ENCODE peak calls at places on chromosome 19, in four cellular contexts. L, O, C and N are unnamed samples.

GRCh38 chr19:31408460-31409124 is 59.4 kb upstream of the TSHZ3 start:
- ATAC-seq in O (no peak), C (peak), L (no peak), N (peak)

GRCh38 chr19:16847407-16847806 is 18.2 kb downstream of the SIN3B start:
- ATAC-seq in C (no peak), O (no peak), L (no peak), N (no peak)

GRCh38 chr19:12611361-12611699 is 610 bp downstream of the ZNF791 start:
- ATAC-seq in L (peak), O (no peak), C (peak), N (peak)

GRCh38 chr19:33905473-33905936 is 108.8 kb downstream of the KCTD15 start:
- ATAC-seq in L (peak), O (no peak), C (no peak), N (peak)

GRCh38 chr19:48715681-48716171 is 3.8 kb downstream of the MAMSTR start:
- ATAC-seq in C (no peak), O (no peak), L (no peak), N (no peak)

GRCh38 chr19:12703056-12703455 is 6.6 kb upstream of the FBXW9 start:
- ATAC-seq in C (peak), O (peak), L (peak), N (no peak)

GRCh38 chr19:7304200-7304599 is 10.0 kb upstream of the INSR start:
- ATAC-seq in O (no peak), L (no peak), C (no peak), N (no peak)

GRCh38 chr19:32206065-32206464 is 139.3 kb upstream of the ZNF507 start:
- ATAC-seq in L (no peak), C (no peak), O (no peak), N (no peak)

GRCh38 chr19:46972301-46972700 is 47.3 kb upstream of the NPAS1 start:
- ATAC-seq in L (no peak), O (no peak), C (no peak), N (peak)

GRCh38 chr19:48755787-48756674 is 707 bp downstream of the FGF21 start:
- ATAC-seq in C (no peak), L (no peak), O (no peak), N (no peak)

GRCh38 chr19:49861127-49861526 is 6.2 kb downstream of the PNKP start:
- ATAC-seq in O (no peak), L (no peak), C (no peak), N (peak)

GRCh38 chr19:29731331-29731850 is 16.3 kb upstream of the C19orf12 start:
- ATAC-seq in L (no peak), C (no peak), O (no peak), N (no peak)

GRCh38 chr19:29724102-29724641 is 9.1 kb upstream of the C19orf12 start:
- ATAC-seq in C (no peak), O (no peak), L (no peak), N (no peak)

GRCh38 chr19:29724741-29725140 is 9.7 kb upstream of the C19orf12 start:
- ATAC-seq in L (no peak), C (no peak), O (no peak), N (no peak)

GRCh38 chr19:29727906-29728305 is 12.8 kb upstream of the C19orf12 start:
- ATAC-seq in L (no peak), O (no peak), C (no peak), N (no peak)
- H3K27ac ChIP-seq in L (no peak), O (no peak), C (no peak), N (no peak)

DNA sequence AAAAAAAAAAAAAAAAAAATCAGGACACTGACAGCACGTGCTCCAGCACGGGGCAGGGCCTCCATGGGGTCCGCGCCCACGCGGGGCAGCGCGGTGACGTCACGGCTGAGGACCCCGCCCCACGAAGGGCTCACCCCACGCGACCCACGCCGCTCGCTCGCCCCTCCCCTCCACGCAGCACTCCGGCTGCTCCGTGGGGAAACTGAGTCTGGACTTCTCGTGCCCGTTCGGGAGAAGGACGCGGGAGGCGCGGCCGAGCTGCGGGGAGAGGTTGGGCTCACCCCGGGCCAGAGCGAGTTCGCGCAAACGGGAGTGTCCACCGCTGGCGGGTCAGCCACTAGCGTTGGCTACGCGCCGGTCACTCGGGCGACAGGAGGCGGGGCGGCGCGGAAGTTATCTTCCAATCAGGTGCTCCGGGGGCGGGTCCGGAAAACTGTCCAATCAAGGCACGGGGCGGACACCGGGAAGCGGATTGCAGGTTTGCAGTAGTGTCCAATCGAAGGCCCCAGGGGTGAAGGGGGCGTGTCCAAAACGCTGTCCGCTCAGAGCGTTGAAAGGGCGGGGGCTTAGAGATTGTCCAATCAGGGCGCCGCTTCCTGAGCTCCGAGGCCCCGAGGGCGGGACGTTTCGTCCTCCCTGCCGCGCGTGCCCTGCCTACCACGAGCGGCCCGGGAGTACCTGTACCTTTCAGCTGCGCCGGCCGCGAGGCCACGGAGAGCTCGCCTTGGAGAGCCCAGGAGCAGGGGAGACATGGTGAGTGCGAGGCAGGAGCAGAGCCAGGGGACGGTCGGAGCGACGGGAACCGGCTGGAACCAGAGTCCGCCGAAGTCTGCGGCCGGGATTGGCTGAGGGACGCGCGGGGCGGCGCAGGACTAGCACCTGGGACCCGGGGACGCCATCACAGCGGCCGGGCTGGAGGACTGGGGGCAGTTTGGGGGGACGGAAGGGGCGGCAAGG is at the start of gene ZNF57:
- ATAC-seq in C (peak), O (peak), L (peak), N (peak)
- TF ChIP-seq POLR2A in C (peak), O (peak), L (peak), N (peak)

GRCh38 chr19:2475018-2475701 is 767 bp upstream of the GADD45B start:
- ATAC-seq in C (peak), O (peak), L (peak), N (peak)
- H3K27ac ChIP-seq in C (peak), O (peak), L (peak), N (peak)

DNA sequence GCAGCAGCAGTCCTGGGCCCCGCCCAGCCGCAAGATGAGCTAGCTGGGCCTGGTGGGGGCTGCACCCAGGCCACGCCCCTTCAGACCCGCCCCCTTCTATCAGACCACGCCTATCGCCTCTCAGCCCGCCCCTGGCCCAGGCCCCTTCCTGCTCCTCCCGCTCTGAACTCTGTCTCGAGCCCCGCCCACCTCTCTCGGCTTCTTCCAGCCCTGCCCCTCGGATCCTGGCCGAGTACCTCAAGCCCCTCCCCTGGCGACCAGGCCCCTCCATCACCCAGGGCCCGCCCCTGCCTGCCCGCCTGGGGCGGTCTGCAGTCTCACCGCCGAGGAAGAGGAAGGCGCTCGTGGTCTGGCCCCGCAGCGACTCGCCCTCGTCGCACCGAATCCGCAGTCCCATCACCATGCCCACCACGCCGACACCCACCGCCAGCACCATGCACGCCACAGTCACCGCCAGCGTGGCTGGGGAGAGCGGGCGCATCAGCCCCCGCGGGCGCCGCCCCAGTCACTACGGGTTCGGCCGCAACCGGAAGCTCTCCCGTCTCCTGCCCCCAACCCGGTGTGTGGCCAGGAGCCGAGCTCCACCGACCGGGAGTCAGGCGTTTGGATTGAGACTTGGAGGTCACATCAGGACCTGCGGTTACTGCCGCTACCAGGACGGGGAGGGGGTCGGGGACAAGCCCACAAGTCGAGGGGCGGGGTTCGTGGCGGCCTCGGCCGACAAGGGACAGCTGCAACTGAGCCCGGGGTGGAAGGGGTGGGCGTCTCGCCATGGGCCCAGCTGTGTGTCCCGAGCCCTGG is 1.0 kb downstream of the CLDND2 start:
- ATAC-seq in O (peak), L (peak), C (peak), N (peak)
- TF ChIP-seq POLR2A in O (peak), L (peak), C (peak), N (no peak)

GRCh38 chr19:44438441-44438840 is 9.8 kb downstream of the ZNF229 start:
- ATAC-seq in C (no peak), O (no peak), L (no peak), N (no peak)
- H3K27ac ChIP-seq in C (no peak), O (no peak), L (no peak), N (no peak)

GRCh38 chr19:56477429-56478338 is 539 bp upstream of the ZNF667 start:
- ATAC-seq in O (no peak), L (no peak), C (peak), N (peak)
- TF ChIP-seq POLR2A in O (no peak), L (no peak), C (peak), N (peak)

GRCh38 chr19:19140476-19140875 is 2.2 kb upstream of the TMEM161A start:
- ATAC-seq in O (no peak), L (no peak), C (no peak), N (no peak)

GRCh38 chr19:19134687-19135158 is 3.6 kb downstream of the TMEM161A start:
- ATAC-seq in C (no peak), O (no peak), L (peak), N (no peak)

GRCh38 chr19:19137556-19138109 is 645 bp downstream of the TMEM161A start:
- ATAC-seq in O (peak), L (no peak), C (no peak), N (no peak)

GRCh38 chr19:19139876-19140229 is 1.6 kb upstream of the TMEM161A start:
- ATAC-seq in O (no peak), L (no peak), C (no peak), N (no peak)

DNA sequence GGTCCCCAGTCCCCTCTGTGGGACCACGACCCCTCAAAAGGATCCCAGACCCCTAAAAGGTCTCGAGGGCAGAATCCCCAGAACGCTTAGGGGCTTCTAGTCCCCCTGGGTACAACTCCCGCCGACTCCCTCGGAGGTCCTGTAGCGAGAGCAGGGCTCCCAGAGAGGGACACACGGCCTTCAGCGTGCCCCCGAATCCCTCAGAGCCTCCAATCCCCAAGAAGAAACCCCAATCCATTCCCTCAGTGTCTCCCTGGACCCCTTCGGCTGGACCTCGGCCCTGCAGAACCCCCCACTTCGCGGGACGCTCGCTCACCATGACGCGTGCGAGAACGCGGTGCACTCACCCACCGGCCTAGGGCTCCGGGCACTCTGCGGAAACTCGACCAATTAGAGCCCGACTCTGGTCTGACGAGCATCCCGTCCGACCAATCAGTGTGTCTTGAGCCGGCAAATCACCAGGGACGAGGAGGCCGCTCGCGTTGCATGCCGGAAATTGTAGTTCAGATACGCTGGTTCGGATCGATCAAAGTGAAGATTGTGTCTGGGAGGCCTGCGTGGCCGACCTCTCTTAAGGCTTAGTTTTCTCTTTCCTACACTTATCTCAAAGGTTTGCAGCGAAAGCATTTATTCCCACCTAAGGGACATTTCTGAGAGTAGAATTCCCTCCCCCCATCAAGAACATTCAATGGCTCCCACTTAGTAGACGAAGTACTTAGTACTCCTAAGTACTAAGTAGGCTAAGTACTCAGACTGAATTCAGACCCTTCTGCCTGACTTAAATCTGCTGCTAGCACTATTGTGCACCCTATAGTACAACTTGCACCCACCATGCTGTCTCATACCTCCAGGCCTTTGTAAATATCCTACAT is at the start of gene TMEM161A:
- ATAC-seq in O (peak), C (peak), L (peak), N (peak)
- H3K27ac ChIP-seq in O (peak), C (no peak), L (peak), N (peak)